ENCODE peak calls at places on chromosome 5, in seven cellular contexts. K is transverse colon, M is sigmoid colon, Q is WERI-Rb-1, J is choroid plexus epithelial cell, W is hepatocyte, F is colonic mucosa. E is an unnamed sample.

GRCh38 chr5:3694819-3695218 is 99.2 kb downstream of the IRX1 start:
- DNase-seq in J (no peak), K (no peak), F (no peak), Q (no peak), W (no peak), M (no peak), E (no peak)

GRCh38 chr5:111131356-111131755 is 39.2 kb downstream of the WDR36 start:
- DNase-seq in Q (no peak), M (no peak), J (no peak), F (no peak), W (no peak), K (no peak), E (no peak)

GRCh38 chr5:56564451-56565223 is 250.7 kb upstream of the MAP3K1 start:
- DNase-seq in J (peak; percentile 98), K (no peak), F (no peak), Q (no peak), M (no peak), W (no peak), E (no peak)

GRCh38 chr5:112125910-112126309 is 293.2 kb downstream of the EPB41L4A start:
- DNase-seq in Q (no peak), W (no peak), F (no peak), K (no peak), M (no peak), J (no peak), E (no peak)

GRCh38 chr5:76473676-76474075 is 70.6 kb downstream of the IQGAP2 start:
- DNase-seq in J (no peak), K (no peak), M (no peak), Q (no peak), W (no peak), F (no peak), E (no peak)

GRCh38 chr5:132444841-132445639 is 45.5 kb downstream of the IRF1 start:
- DNase-seq in K (no peak), Q (no peak), J (no peak), F (no peak), M (no peak), W (no peak), E (no peak)

GRCh38 chr5:66596791-66597757 is 881 bp downstream of the MAST4 start:
- DNase-seq in J (peak; percentile 12), Q (peak; percentile 51), M (no peak), W (peak; percentile 44), F (peak; percentile 42), K (peak; percentile 19), E (peak; percentile 51)

GRCh38 chr5:169682026-169682425 is 45.0 kb downstream of the DOCK2 start:
- DNase-seq in W (no peak), Q (no peak), F (no peak), K (no peak), M (no peak), J (no peak), E (no peak)

GRCh38 chr5:121138495-121138907 is 674.4 kb downstream of the PRR16 start:
- DNase-seq in K (no peak), F (no peak), W (no peak), M (no peak), J (no peak), Q (no peak), E (no peak)

GRCh38 chr5:6525910-6526309 is 77.3 kb downstream of the UBE2QL1 start:
- DNase-seq in J (peak; percentile 14), M (no peak), W (peak; percentile 58), K (no peak), F (no peak), Q (peak; percentile 84), E (no peak)

GRCh38 chr5:31361906-31362900 is 168.7 kb downstream of the CDH6 start:
- DNase-seq in M (no peak), Q (no peak), W (no peak), J (peak; percentile 52), F (no peak), K (no peak), E (no peak)

GRCh38 chr5:170223349-170223748 is 9.4 kb upstream of the C5orf58 start:
- DNase-seq in W (no peak), J (no peak), K (no peak), Q (no peak), M (no peak), F (no peak), E (no peak)

GRCh38 chr5:4065472-4066320 is 470.1 kb downstream of the IRX1 start:
- DNase-seq in Q (no peak), K (no peak), M (no peak), F (no peak), W (peak; percentile 21), J (no peak), E (no peak)

GRCh38 chr5:93305984-93306383 is 275.0 kb downstream of the NR2F1-AS1 start:
- DNase-seq in M (no peak), W (no peak), F (no peak), K (no peak), J (peak; percentile 34), Q (no peak), E (no peak)

GRCh38 chr5:113394658-113395057 is 40.1 kb downstream of the TSSK1B start:
- DNase-seq in W (no peak), Q (no peak), F (no peak), M (no peak), K (no peak), J (no peak), E (no peak)

GRCh38 chr5:117588611-117589010 is 1014.0 kb upstream of the SEMA6A start:
- DNase-seq in J (no peak), K (no peak), W (no peak), M (no peak), F (no peak), Q (no peak), E (no peak)

GRCh38 chr5:150174285-150174684 is 7.7 kb downstream of the CDX1 start:
- DNase-seq in M (no peak), J (no peak), K (no peak), Q (no peak), F (no peak), W (no peak), E (no peak)

GRCh38 chr5:127959152-127959764 is 124.3 kb upstream of the SLC12A2 start:
- DNase-seq in K (peak; percentile 83), M (peak; percentile 83), W (peak; percentile 76), Q (peak; percentile 62), F (peak; percentile 88), J (peak; percentile 96), E (peak; percentile 65)

GRCh38 chr5:1644810-1645571 is 121.2 kb upstream of the LPCAT1 start:
- DNase-seq in K (peak; percentile 83), Q (peak; percentile 88), J (peak; percentile 89), F (peak; percentile 79), M (peak; percentile 91), W (peak; percentile 93), E (peak; percentile 85)

GRCh38 chr5:143239877-143240518 is 163.5 kb downstream of the NR3C1 start:
- DNase-seq in M (no peak), J (no peak), F (no peak), W (no peak), Q (no peak), K (no peak), E (no peak)

DNA sequence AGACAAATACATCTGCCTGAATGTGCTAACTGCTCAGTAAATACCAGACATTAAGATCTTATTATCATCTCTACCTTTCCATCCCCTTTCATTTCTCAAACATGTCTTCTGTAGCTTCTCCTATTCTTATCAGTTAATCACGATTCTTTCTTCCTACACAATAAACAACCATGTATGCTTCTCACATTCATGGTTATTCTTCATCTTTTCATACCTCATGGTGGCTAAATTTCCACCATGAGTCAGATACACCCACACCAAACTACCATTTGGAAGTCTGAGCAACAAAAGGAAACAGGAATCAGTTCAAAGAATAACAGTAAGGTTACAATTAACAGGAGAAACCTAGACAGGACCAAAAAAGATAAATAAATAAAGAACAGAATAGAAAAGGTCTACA is 7.7 kb downstream of the ZNF622 start:
- DNase-seq in F (no peak), K (no peak), J (no peak), W (no peak), Q (no peak), M (no peak), E (no peak)
- H3K4me3 ChIP-seq in F (no peak overlapping the region), K (no peak overlapping the region), J (no peak overlapping the region), W (no peak overlapping the region), Q (no peak overlapping the region), M (no peak overlapping the region), E (no peak overlapping the region)

GRCh38 chr5:8869932-8870331 is 675.9 kb downstream of the SEMA5A start:
- DNase-seq in W (no peak), Q (no peak), J (no peak), K (no peak), M (no peak), F (no peak), E (no peak)

GRCh38 chr5:8861764-8862163 is 684.1 kb downstream of the SEMA5A start:
- DNase-seq in K (peak; percentile 15), F (peak; percentile 22), Q (no peak), M (no peak), J (no peak), W (no peak), E (no peak)

GRCh38 chr5:8865686-8866374 is 680.0 kb downstream of the SEMA5A start:
- DNase-seq in F (no peak), M (no peak), W (no peak), K (no peak), J (no peak), Q (no peak), E (no peak)

DNA sequence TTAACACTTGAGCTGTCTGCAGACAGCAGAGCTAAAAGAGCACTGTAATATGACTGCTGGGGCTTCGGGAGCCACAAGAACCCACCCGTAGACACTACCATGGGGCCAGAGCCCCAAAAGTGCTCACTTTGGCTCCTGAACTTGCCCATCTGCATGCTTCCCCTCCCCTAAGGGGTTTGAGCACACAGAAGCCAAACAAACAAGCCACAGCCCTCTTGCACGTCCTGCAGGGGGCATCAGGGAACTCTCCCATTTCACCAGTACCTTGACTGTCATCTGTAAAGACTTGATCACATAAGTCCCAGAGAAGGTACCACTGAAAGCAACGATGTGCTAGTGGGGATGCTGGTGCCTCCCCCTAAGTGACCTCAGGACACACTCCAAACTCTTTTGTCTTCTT is 681.8 kb downstream of the SEMA5A start:
- DNase-seq in K (no peak), W (no peak), Q (peak; percentile 62), F (no peak), M (no peak), J (peak; percentile 58), E (no peak)
- TF ChIP-seq CTCF in K (peak; percentile 19), W (peak; percentile 22), Q (peak; percentile 87), F (no peak), M (no peak), J (peak; percentile 68), E (no peak)

GRCh38 chr5:176366575-176366894 is 1.2 kb downstream of the ARL10 start:
- DNase-seq in J (no peak), Q (no peak), W (no peak), M (no peak), F (no peak), K (no peak), E (no peak)
- H3K4me3 ChIP-seq in J (peak overlapping the region; percentile 68), Q (no peak overlapping the region), W (no peak overlapping the region), M (peak overlapping the region; percentile 76), F (peak overlapping the region; percentile 82), K (peak overlapping the region; percentile 67), E (peak overlapping the region; percentile 87)

GRCh38 chr5:53381-54174 is 38.4 kb upstream of the PLEKHG4B start:
- DNase-seq in J (peak; percentile 34), Q (peak; percentile 85), F (no peak), K (peak; percentile 23), M (no peak), W (peak; percentile 71), E (no peak)
- TF ChIP-seq CTCF in J (peak; percentile 18), Q (peak; percentile 27), F (no peak), K (no peak), M (no peak), W (peak; percentile 29), E (no peak)

E was measured in heart right ventricle.